ENCODE peak calls at places on chromosomes 6 and 20, in seven cellular contexts. O, T, J, R, W, Z and N are unnamed samples.

GRCh38 chr6:163667372-163668060 is 253.0 kb downstream of the QKI start:
- DNase-seq in O (peak), T (peak), J (no peak), R (no peak), W (no peak), Z (no peak), N (peak)

GRCh38 chr20:64188071-64188470 is 23.8 kb downstream of the MYT1 start:
- DNase-seq in O (no peak), T (no peak), J (no peak), R (no peak), W (no peak), Z (no peak), N (no peak)

GRCh38 chr6:107668826-107669474 is 155.2 kb downstream of the SCML4 start:
- DNase-seq in O (no peak), T (peak), J (no peak), R (no peak), W (no peak), Z (no peak), N (peak)

GRCh38 chr20:61673152-61673551 is 392.5 kb downstream of the TAF4 start:
- DNase-seq in O (no peak), T (no peak), J (no peak), R (no peak), W (peak), Z (no peak), N (no peak)

GRCh38 chr6:41462980-41463930 is 82.9 kb upstream of the FOXP4 start:
- DNase-seq in O (peak), T (peak), J (peak), R (peak), W (no peak), Z (peak), N (peak)

GRCh38 chr6:31572041-31572911 is at the start of gene LTA:
- DNase-seq in O (no peak), T (peak), J (no peak), R (no peak), W (no peak), Z (no peak), N (no peak)

GRCh38 chr6:16420715-16421461 is 182.5 kb downstream of the GMPR start:
- DNase-seq in O (peak), T (peak), J (no peak), R (no peak), W (no peak), Z (no peak), N (peak)

GRCh38 chr6:28081486-28081751 is 1.1 kb downstream of the ZNF165 start:
- DNase-seq in O (no peak), T (peak), J (no peak), R (no peak), W (no peak), Z (no peak), N (peak)

GRCh38 chr6:121112358-121112757 is 221.9 kb downstream of the TBC1D32 start:
- DNase-seq in O (no peak), T (no peak), J (no peak), R (no peak), W (no peak), Z (no peak), N (no peak)

GRCh38 chr6:45838486-45838885 is 177.2 kb downstream of the CLIC5 start:
- DNase-seq in O (no peak), T (no peak), J (no peak), R (no peak), W (no peak), Z (no peak), N (no peak)

GRCh38 chr6:83198486-83199172 is 5.5 kb downstream of the RWDD2A start:
- DNase-seq in O (peak), T (no peak), J (no peak), R (no peak), W (no peak), Z (no peak), N (no peak)

GRCh38 chr6:126285871-126286270 is 54.0 kb upstream of the CENPW start:
- DNase-seq in O (no peak), T (no peak), J (no peak), R (no peak), W (no peak), Z (no peak), N (no peak)

GRCh38 chr6:37257634-37258404 is at the start of the genes TBC1D22B and TMEM217:
- DNase-seq in O (peak), T (peak), J (peak), R (peak), W (peak), Z (peak), N (peak)

GRCh38 chr6:11738681-11739375 is 39.8 kb downstream of the ADTRP start:
- DNase-seq in O (peak), T (no peak), J (no peak), R (no peak), W (no peak), Z (no peak), N (no peak)